ENCODE peak calls at places on chromosomes 2 and 18, in nine cellular contexts. O is amniotic stem cell; G is memory B cell; P is IMR-90; K is activated CD4-positive, CD25-positive, alpha-beta regulatory T cell treated with anti-CD3 and anti-CD28 coated beads, Interleukin-2, amount 50 U/mL, for 72 hours; D is pons; R is HT-29; Z is NCI-H1092; I is DMS153. Y is an unnamed sample.
A peak's percentile ranks its signal among the peaks of the same experiment; 100 is the strongest.

GRCh38 chr2:230640540-230641011 is 72.1 kb upstream of the CAB39 start:
- DNase-seq in O (no peak), G (no peak), P (peak; percentile 84), K (no peak), D (no peak), R (no peak), Z (no peak), I (no peak), Y (peak; percentile 70)

GRCh38 chr2:177147093-177147694 is 65.4 kb upstream of the HNRNPA3 start:
- DNase-seq in O (no peak), G (no peak), P (peak; percentile 58), K (no peak), D (peak; percentile 82), R (peak; percentile 64), Z (peak; percentile 28), I (peak; percentile 67), Y (no peak)

GRCh38 chr2:120587997-120588336 is 147.7 kb upstream of the GLI2 start:
- DNase-seq in O (no peak), G (no peak), P (no peak), K (no peak), D (no peak), R (no peak), Z (no peak), I (no peak), Y (no peak)

GRCh38 chr2:234446404-234447076 is 50.3 kb downstream of the ARL4C start:
- DNase-seq in O (no peak), G (peak; percentile 63), P (no peak), K (peak; percentile 69), D (peak; percentile 87), R (no peak), Z (no peak), I (no peak), Y (no peak)

GRCh38 chr18:45617284-45617683 is 2.0 kb downstream of the SLC14A2 start:
- DNase-seq in O (peak; percentile 63), G (no peak), P (peak; percentile 81), K (no peak), D (no peak), R (peak; percentile 58), Z (no peak), I (no peak), Y (no peak)

GRCh38 chr2:27322301-27322765 is 564 bp downstream of the MPV17 start:
- DNase-seq in O (no peak), G (peak; percentile 27), P (peak; percentile 8), K (peak; percentile 43), D (no peak), R (no peak), Z (no peak), I (no peak), Y (no peak)

GRCh38 chr2:42754776-42755140 is 9.2 kb downstream of the OXER1 start:
- DNase-seq in O (no peak), G (no peak), P (no peak), K (no peak), D (peak; percentile 15), R (no peak), Z (no peak), I (no peak), Y (no peak)

GRCh38 chr18:26655010-26655613 is 106.8 kb upstream of the KCTD1 start:
- DNase-seq in O (no peak), G (no peak), P (no peak), K (no peak), D (peak; percentile 57), R (no peak), Z (no peak), I (no peak), Y (no peak)

GRCh38 chr2:124875627-124876244 is 850.6 kb downstream of the CNTNAP5 start:
- DNase-seq in O (no peak), G (no peak), P (no peak), K (no peak), D (no peak), R (peak; percentile 9), Z (no peak), I (no peak), Y (no peak)

GRCh38 chr2:10405441-10405840 is 42.7 kb downstream of the ODC1 start:
- DNase-seq in O (peak; percentile 87), G (no peak), P (peak; percentile 95), K (no peak), D (peak; percentile 54), R (no peak), Z (no peak), I (no peak), Y (peak; percentile 57)

GRCh38 chr18:73923866-73924265 is 223.8 kb downstream of the FBXO15 start:
- DNase-seq in O (no peak), G (no peak), P (peak; percentile 53), K (no peak), D (no peak), R (no peak), Z (no peak), I (no peak), Y (no peak)

GRCh38 chr18:55465313-55465712 is 122.7 kb downstream of the TCF4 start:
- DNase-seq in O (no peak), G (no peak), P (no peak), K (no peak), D (no peak), R (no peak), Z (no peak), I (no peak), Y (no peak)

GRCh38 chr18:9683418-9684396 is 24.4 kb upstream of the RAB31 start:
- DNase-seq in O (peak; percentile 44), G (no peak), P (peak; percentile 70), K (no peak), D (peak; percentile 78), R (peak; percentile 84), Z (no peak), I (no peak), Y (no peak)

GRCh38 chr2:27131429-27131828 is 3.0 kb downstream of the PREB start:
- DNase-seq in O (no peak), G (no peak), P (no peak), K (no peak), D (no peak), R (no peak), Z (no peak), I (no peak), Y (no peak)

GRCh38 chr2:797556-797955 is 120.3 kb upstream of the TMEM18 start:
- DNase-seq in O (no peak), G (no peak), P (no peak), K (no peak), D (no peak), R (no peak), Z (no peak), I (no peak), Y (no peak)

GRCh38 chr2:104406273-104406726 is 447.6 kb upstream of the POU3F3 start:
- DNase-seq in O (no peak), G (no peak), P (no peak), K (no peak), D (peak; percentile 82), R (peak; percentile 12), Z (peak; percentile 80), I (peak; percentile 89), Y (no peak)

GRCh38 chr2:241595600-241596140 is 37.1 kb downstream of the BOK start:
- DNase-seq in O (no peak), G (no peak), P (no peak), K (no peak), D (no peak), R (peak; percentile 42), Z (no peak), I (no peak), Y (no peak)

GRCh38 chr18:10783941-10784340 is 258.1 kb downstream of the NAPG start:
- DNase-seq in O (no peak), G (no peak), P (no peak), K (no peak), D (peak; percentile 83), R (no peak), Z (no peak), I (no peak), Y (no peak)

GRCh38 chr2:85057236-85057635 is 76.0 kb upstream of the TCF7L1 start:
- DNase-seq in O (no peak), G (no peak), P (peak; percentile 45), K (no peak), D (no peak), R (no peak), Z (no peak), I (peak; percentile 38), Y (no peak)

GRCh38 chr2:200779214-200779613 is 32.5 kb upstream of the BZW1 start:
- DNase-seq in O (no peak), G (no peak), P (no peak), K (no peak), D (no peak), R (no peak), Z (no peak), I (no peak), Y (no peak)

GRCh38 chr2:64837925-64838641 is 151.1 kb upstream of the SLC1A4 start:
- DNase-seq in O (no peak), G (no peak), P (no peak), K (no peak), D (no peak), R (peak; percentile 83), Z (no peak), I (no peak), Y (no peak)

GRCh38 chr2:172931923-172932520 is 143.6 kb upstream of the MAP3K20 start:
- DNase-seq in O (peak; percentile 52), G (peak; percentile 32), P (peak; percentile 78), K (peak; percentile 54), D (peak; percentile 82), R (peak; percentile 76), Z (peak; percentile 13), I (peak; percentile 35), Y (peak; percentile 55)

GRCh38 chr2:43220982-43221659 is 5.3 kb downstream of the ZFP36L2 start:
- DNase-seq in O (peak; percentile 53), G (no peak), P (peak; percentile 95), K (no peak), D (peak; percentile 47), R (no peak), Z (no peak), I (no peak), Y (no peak)